ENCODE peak calls at places on chromosomes 3 and 15, in five cellular contexts. B, A, D, K and T are unnamed samples.
A peak's percentile ranks its signal among the peaks of the same experiment; 100 is the strongest.

GRCh38 chr3:105770410-105770809 is 98.4 kb downstream of the CBLB start:
- DNase-seq in D (no peak), K (no peak), A (no peak), B (no peak), T (no peak)

GRCh38 chr3:95350066-95350465 is 1287.2 kb downstream of the NSUN3 start:
- DNase-seq in A (no peak), B (no peak), K (no peak), D (no peak), T (no peak)

GRCh38 chr3:185332026-185332735 is 30.8 kb upstream of the MAP3K13 start:
- DNase-seq in A (no peak), D (no peak), B (no peak), K (peak; percentile 82), T (peak; percentile 40)

GRCh38 chr3:125556314-125556713 is 36.3 kb upstream of the SNX4 start:
- DNase-seq in D (no peak), B (no peak), K (peak; percentile 89), A (no peak), T (no peak)

GRCh38 chr3:51894939-51895338 is 8.2 kb downstream of the IQCF1 start:
- DNase-seq in B (no peak), A (no peak), K (no peak), D (no peak), T (no peak)

GRCh38 chr3:94036909-94037507 is 8.6 kb upstream of the STX19 start:
- DNase-seq in D (no peak), A (peak; percentile 29), K (peak; percentile 62), B (no peak), T (no peak)

GRCh38 chr3:122578110-122578740 is 775 bp downstream of the PARP15 start:
- DNase-seq in K (no peak), B (no peak), D (no peak), A (no peak), T (no peak)

GRCh38 chr3:28564211-28564610 is 215.6 kb upstream of the AZI2 start:
- DNase-seq in B (no peak), D (no peak), A (no peak), K (no peak), T (no peak)

GRCh38 chr15:44910981-44911625 is 45.4 kb upstream of the TERB2 start:
- DNase-seq in D (no peak), K (no peak), A (no peak), B (no peak), T (peak; percentile 10)

GRCh38 chr3:162525791-162526190 is 1029.2 kb downstream of the OTOL1 start:
- DNase-seq in A (no peak), D (no peak), B (no peak), K (no peak), T (no peak)

GRCh38 chr15:49627407-49627877 is 6.6 kb downstream of the DTWD1 start:
- DNase-seq in A (no peak), B (no peak), K (peak; percentile 96), D (no peak), T (no peak)

GRCh38 chr3:187293977-187294376 is 2.4 kb upstream of the MASP1 start:
- DNase-seq in D (no peak), A (no peak), B (no peak), K (no peak), T (no peak)

GRCh38 chr3:57446318-57446841 is 97.8 kb downstream of the DNAH12 start:
- DNase-seq in A (no peak), D (no peak), K (no peak), B (no peak), T (no peak)

GRCh38 chr3:125374501-125374995 is 577 bp downstream of the ZNF148 start:
- DNase-seq in A (peak; percentile 47), K (peak; percentile 38), B (peak; percentile 52), D (peak; percentile 59), T (peak; percentile 67)

DNA sequence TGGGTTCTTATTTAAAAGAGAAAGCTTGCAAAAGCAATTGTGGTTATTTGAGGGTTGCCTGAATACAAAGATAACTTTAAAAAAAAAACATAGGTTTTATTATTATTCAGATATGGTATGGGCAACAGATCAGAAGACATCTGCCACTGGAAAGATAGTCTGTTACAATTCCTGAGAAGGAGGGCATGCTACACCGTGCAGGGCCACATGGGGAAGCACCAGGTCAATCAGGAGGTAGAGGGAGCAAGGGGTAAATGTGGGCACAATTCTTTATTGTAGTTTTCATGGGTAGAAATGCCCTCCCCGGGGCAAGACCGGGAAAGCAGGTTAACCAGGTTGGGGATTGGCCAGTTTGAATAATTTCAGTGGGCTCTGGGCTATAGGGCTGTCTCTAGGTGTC is 46.5 kb downstream of the BBS4 start:
- DNase-seq in K (no peak), D (no peak), B (no peak), A (no peak), T (no peak)
- TF ChIP-seq CTCF in K (no peak), D (no peak), B (no peak), A (no peak), T (no peak)

DNA sequence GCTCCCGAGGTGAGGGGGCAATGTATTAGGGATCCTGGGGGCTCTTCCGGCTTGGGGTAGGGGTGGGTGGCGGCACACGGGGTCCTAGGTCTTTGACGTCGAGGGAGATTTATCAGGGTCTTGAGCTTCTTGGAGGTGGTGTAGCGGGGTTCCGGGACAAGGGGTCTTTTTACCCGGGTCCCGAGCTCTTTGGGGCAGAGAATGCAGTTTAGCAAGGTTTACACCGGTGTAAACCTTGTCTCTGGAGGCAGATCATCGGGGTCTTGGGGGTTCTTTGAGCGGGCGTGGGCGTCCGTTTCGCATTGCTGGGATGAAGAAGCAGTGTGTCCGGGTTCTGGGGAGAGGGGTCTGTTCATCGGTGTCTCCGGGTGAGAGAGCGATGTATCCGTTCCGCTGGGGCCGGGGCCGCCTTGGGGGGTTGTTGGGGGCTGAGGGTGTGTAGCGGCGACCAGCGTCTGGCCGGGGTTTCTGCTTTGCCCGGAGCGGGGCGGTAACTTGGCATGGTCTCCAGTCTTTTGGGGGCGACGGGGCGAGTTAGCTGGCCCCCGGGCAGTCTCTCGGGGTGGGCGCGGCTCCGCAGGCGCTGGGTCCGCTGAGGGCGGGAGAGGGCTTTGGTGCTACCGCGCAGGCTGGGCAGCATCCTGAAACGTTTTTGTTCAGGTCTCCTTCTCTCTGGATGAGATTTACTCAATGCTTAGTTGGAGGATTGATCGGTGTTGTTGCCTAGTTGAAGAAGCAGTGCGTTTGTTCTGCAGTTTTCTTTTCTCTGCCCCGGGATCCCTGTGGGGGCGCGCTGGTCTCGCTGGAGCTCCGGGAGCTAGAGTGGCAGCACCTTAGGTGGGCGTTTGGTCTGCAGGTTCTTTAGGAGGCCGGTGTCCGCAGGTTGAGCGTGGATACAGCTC is 792 bp downstream of the GLCE start:
- DNase-seq in D (peak; percentile 27), A (peak; percentile 60), B (peak; percentile 46), K (peak; percentile 16), T (peak; percentile 45)
- TF ChIP-seq CTCF in D (no peak), A (no peak), B (no peak), K (peak; percentile 27), T (no peak)

GRCh38 chr3:123805504-123805903 is 78.6 kb downstream of the MYLK start:
- DNase-seq in K (no peak), D (no peak), B (no peak), A (peak; percentile 48), T (no peak)
- TF ChIP-seq CTCF in K (no peak), D (no peak), B (no peak), A (no peak), T (no peak)

DNA sequence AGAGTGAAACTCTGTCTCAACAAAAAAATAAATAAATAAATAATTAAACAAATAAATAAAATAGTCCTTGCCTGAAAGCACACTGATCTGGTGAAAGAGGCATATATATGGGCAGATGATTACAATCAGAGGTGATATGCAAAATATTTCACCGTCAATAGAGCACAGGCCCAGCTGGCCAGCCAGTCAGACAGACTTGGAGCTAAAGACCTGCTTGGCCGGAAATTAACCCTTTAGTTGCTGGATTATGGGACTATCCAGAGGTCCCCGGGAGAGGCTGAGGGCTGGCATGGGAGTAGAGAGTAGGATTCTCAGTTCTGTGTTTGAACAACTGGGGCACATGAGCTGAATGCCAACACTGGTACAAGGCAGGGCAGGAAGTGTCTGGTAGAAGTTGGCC is 59.1 kb upstream of the CTNNB1 start:
- DNase-seq in B (no peak), A (no peak), K (no peak), D (no peak), T (no peak)
- TF ChIP-seq CTCF in B (no peak), A (no peak), K (no peak), D (no peak), T (no peak)

DNA sequence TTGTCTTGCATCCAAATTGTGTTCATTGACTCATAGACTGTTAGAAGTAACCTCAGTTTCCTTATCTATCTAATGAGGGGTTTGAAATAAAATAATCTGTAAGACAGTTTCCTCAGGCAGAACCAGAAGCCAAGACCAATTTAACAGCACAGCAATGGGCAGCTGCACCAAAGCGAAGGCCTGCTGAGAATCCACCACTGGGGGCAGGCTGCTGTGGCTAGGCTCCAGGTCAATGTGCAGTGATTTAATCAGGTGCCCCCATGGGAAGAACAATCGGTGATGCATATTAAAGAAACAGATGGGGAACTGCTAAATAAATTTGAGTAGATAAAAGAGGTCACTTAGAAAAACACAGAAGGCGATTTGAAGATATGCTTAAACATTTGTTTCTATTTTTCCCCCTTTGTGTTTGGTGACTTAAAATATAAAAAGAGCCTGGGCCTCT is 28.0 kb upstream of the TMOD3 start:
- DNase-seq in K (peak; percentile 18), D (no peak), B (peak; percentile 23), A (peak; percentile 27), T (peak; percentile 8)
- TF ChIP-seq CTCF in K (peak; percentile 41), D (no peak), B (peak; percentile 18), A (no peak), T (peak; percentile 59)

DNA sequence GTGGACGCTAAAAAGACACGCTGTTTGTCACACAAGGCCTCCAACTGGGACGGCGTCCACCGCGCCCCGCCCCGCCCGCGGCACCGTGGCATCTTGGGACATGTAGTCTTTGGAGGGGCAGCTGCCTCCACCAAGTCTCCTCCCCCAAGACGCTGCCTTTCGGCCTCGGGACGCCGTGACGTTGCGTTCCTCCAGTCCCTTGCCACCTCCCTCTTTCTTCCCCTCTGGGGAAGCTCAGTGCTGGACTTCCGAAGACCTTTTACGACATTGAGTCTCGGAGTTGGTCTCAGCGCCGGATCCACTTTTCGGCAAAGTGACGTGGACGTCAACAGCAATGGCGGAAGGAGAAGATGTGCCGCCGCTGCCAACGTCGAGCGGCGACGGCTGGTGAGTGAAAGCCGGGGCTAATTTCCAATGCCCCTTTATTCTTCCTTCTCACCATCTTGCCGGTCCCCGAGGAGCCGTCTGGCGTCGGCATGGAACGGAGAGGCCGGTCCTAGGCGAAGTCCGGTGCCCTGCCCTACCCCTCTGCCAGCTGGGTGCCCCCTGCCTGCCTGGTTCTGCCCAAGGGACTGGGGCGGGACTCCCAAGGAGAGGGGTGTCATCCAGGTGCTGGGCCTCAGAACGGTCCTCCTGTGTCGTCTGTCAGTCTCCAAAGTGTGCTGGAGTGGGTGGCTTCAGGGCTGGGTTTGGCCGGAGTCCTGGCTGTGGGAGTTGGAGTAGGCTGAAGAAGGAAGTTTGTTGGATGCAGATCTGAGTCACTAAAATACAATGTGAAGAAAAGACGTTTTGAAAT is at the start of gene TBC1D23:
- DNase-seq in K (peak; percentile 100), D (peak; percentile 98), A (peak; percentile 96), B (peak; percentile 98), T (peak; percentile 95)
- TF ChIP-seq CTCF in K (no peak), D (no peak), A (no peak), B (no peak), T (no peak)

DNA sequence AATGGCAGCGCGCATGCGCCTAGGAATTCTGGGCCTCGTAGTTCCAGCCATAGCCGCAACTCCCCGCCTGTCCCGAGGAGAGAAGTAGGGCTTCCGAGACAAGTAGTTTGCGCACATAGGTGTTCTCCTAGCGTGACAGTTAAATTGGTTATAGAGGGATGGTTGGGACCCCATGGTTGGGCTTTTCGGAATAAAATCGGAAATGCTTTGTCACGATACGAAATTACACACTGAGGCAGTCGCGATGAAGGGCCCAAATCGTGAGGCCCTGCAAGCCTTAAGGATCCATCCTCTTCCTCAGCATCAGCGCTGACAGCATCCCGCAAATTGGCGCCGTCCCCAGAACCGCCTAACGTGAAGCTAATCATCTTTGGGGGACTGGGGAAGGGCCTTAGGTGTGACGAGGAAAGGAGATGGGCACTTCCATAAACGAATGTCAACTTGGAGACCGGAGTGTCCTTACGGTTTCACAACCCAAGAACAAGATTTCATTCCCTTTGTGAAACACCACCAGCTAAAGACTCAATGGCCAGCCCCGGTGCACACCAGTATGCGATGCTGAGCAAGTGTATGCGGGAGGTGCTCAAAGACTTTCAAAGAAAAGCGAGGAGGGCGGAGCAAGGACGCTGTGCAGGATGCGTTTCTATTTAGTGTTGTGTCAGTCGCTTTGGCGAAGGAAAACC is 612 bp upstream of the TTBK2 start:
- DNase-seq in A (peak; percentile 50), D (peak; percentile 48), K (peak; percentile 8), B (peak; percentile 64), T (no peak)
- TF ChIP-seq CTCF in A (no peak), D (no peak), K (no peak), B (no peak), T (no peak)